ENCODE peak calls at places on chromosomes 12 and 14, in ten cellular contexts. C is neural progenitor cell, Q is astrocyte, J is IMR-90, N is mesenchymal stem cell, U is PC-3, M is mesendoderm, V is colonic mucosa, T is SK-N-MC, Y is fibroblast of lung. S is an unnamed sample.

GRCh38 chr14:54548491-54548890 is 18.4 kb upstream of the SAMD4A start:
- DNase-seq in T (no peak), U (no peak), M (no peak), J (no peak), N (no peak), Q (no peak), Y (no peak), V (no peak), C (no peak), S (no peak)

GRCh38 chr12:123264642-123265041 is 7.0 kb downstream of the CDK2AP1 start:
- DNase-seq in Y (no peak), T (no peak), C (peak), V (no peak), J (no peak), N (no peak), M (peak), Q (no peak), U (no peak), S (no peak)

GRCh38 chr14:71776463-71777359 is 155.5 kb upstream of the RGS6 start:
- DNase-seq in M (peak), N (no peak), V (no peak), T (no peak), Q (peak), U (no peak), Y (no peak), J (peak), C (peak), S (no peak)

GRCh38 chr12:50788562-50788961 is 24.7 kb downstream of the ATF1 start:
- DNase-seq in Q (peak), M (no peak), T (no peak), U (peak), J (peak), Y (peak), C (no peak), V (no peak), N (peak), S (no peak)

GRCh38 chr14:57089901-57090300 is 178.8 kb downstream of the EXOC5 start:
- DNase-seq in J (no peak), Y (no peak), Q (no peak), U (no peak), N (no peak), T (no peak), V (no peak), M (no peak), C (no peak), S (no peak)

GRCh38 chr12:54374555-54375257 is 9.8 kb downstream of the ZNF385A start:
- DNase-seq in C (no peak), U (no peak), M (no peak), N (no peak), Q (no peak), T (no peak), J (no peak), Y (no peak), V (no peak), S (no peak)

GRCh38 chr12:107287436-107288413 is 194.4 kb upstream of the CRY1 start:
- DNase-seq in N (no peak), Y (no peak), Q (peak), V (no peak), C (no peak), U (peak), M (no peak), J (peak), T (no peak), S (peak)

GRCh38 chr12:26122681-26123481 is 2.0 kb downstream of the BHLHE41 start:
- DNase-seq in C (peak), U (peak), V (peak), Y (peak), Q (peak), N (peak), M (no peak), J (peak), T (no peak), S (peak)

GRCh38 chr12:90908465-90908864 is 46.5 kb downstream of the CCER1 start:
- DNase-seq in Y (peak), J (peak), N (peak), U (peak), Q (peak), V (no peak), T (no peak), M (no peak), C (peak), S (peak)

GRCh38 chr12:42809226-42809625 is 219.7 kb upstream of the PRICKLE1 start:
- DNase-seq in C (no peak), V (no peak), U (peak), J (peak), Q (peak), Y (peak), T (no peak), M (peak), N (no peak), S (no peak)

GRCh38 chr12:104736307-104736706 is 221.8 kb downstream of the SLC41A2 start:
- DNase-seq in J (peak), U (no peak), T (peak), Q (peak), V (peak), N (peak), Y (peak), M (no peak), C (no peak), S (no peak)

GRCh38 chr12:63103489-63104131 is 47.4 kb downstream of the AVPR1A start:
- DNase-seq in Y (peak), T (no peak), V (no peak), Q (no peak), U (peak), C (peak), N (peak), M (peak), J (peak), S (peak)

GRCh38 chr14:101179691-101180211 is 276.2 kb upstream of the RTL1 start:
- DNase-seq in N (no peak), Y (no peak), T (no peak), M (no peak), J (no peak), Q (no peak), V (no peak), C (no peak), U (no peak), S (no peak)

GRCh38 chr14:68793734-68794129 is 865 bp upstream of the ZFP36L1 start:
- DNase-seq in V (no peak), T (no peak), C (no peak), M (no peak), U (no peak), Q (no peak), J (no peak), Y (no peak), N (no peak), S (no peak)

GRCh38 chr12:124747426-124748161 is 116.1 kb downstream of the SCARB1 start:
- DNase-seq in Q (peak), U (peak), T (no peak), V (peak), J (peak), N (peak), M (no peak), Y (peak), C (no peak), S (peak)

GRCh38 chr14:99157676-99158075 is 114.3 kb downstream of the BCL11B start:
- DNase-seq in Q (no peak), V (no peak), C (no peak), U (no peak), T (no peak), N (no peak), M (no peak), Y (no peak), J (no peak), S (no peak)

DNA sequence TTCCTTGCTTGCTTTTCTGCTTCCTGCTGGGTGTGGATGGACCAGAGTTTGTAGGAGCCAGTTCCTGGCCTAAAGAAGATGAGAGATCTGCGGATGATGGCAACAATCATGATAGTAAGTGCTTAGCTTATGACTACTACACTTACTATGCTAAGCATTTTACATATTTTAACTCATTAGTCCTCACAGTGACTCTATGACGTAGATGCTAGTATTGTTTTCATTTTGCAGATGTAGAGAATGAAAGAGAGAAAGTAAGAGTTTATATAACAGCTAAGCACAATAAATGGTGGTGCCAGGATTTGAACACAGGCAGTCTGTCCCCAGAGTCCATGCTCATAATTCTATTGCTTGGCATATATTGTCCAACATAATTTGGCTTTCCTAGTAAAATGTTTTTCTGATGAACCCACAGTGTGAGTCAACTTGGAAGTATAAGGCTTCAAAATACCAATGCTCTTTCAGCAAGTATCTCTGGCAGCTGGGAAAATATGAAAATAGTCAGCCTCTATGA is 363.2 kb upstream of the DDHD1 start:
- DNase-seq in J (peak), N (peak), Q (peak), V (no peak), T (no peak), M (no peak), C (no peak), U (no peak), Y (peak), S (no peak)
- H3K27ac ChIP-seq in J (peak), N (no peak), Q (no peak), V (peak), T (no peak), M (no peak), C (no peak), U (no peak), Y (peak), S (no peak)

DNA sequence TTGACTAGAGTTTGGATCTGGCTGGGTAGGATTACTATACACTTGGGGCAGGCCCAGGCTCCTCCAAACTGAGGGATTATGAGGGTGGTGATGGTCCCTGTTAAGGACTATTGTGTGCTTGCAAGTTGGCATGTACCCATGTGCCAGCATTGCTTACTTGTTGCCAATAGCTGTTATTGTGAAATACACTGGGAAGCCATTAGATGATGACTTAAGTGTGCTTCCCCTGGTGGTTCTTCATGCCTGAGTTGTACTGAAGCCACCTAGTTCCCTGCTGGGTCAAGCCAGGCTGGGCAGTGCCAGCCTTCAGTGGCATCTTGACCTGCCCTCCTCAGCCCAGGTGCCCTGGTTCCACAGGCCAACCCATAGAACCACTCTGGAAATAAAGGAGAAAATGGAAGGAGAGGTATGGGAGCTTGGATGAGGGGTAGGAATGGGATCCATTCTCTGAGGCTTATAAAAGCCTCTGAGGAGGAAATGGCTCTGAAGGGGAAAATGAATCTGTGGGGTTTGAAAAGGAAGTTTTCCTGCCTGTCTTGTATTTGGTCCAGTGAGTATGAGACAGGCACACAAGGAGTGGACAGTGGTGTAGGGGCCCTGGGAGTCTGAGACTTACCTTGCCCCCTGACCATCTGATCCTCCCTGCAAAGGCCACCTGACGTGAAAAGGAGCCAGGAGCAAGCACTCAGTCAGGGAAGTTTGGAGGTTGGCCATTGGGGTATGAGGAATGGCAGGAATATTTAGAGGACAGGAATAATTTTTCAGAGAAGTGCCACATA is 724 bp downstream of the LTB4R start:
- DNase-seq in U (no peak), Q (no peak), N (no peak), V (no peak), C (no peak), Y (peak), T (no peak), J (no peak), M (no peak), S (no peak)
- H3K9ac ChIP-seq in U (no peak), Q (no peak), N (peak), V (peak), C (no peak), Y (no peak), T (no peak), J (no peak), M (no peak), S (no peak)

DNA sequence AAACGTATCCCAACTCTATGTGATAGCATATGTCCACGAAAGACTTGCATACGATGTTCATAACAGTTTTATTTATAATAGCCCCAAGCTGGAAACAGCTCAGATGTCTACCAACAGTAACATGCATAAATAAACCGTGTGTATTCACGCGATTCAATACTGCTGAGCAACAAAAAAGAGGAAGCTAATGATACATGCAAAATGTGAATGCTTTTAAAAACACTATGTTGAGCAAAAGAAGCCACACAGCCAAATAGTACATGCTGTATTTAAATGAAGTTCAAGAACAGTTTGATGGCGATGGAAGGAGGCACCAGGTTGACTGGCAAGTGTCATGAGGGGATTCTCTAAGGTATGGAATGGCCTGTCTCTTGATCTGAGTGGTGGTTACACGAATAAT is 55.6 kb downstream of the TRIM9 start:
- DNase-seq in N (no peak), J (no peak), U (no peak), C (no peak), Y (no peak), M (no peak), V (no peak), T (no peak), Q (no peak), S (no peak)
- H3K4me3 ChIP-seq in N (no peak), J (no peak), U (no peak), C (no peak), Y (no peak), M (no peak), V (no peak), T (no peak), Q (no peak), S (no peak)

GRCh38 chr14:23056257-23056955 is 914 bp downstream of the CDH24 start:
- DNase-seq in V (peak), Q (peak), N (peak), Y (peak), T (no peak), C (peak), J (peak), U (peak), M (peak), S (peak)

GRCh38 chr14:23055621-23056256 is 1.6 kb downstream of the CDH24 start:
- DNase-seq in U (no peak), V (no peak), C (no peak), J (peak), Y (peak), T (no peak), M (no peak), N (peak), Q (no peak), S (no peak)

GRCh38 chr14:23058654-23059504 is 1.6 kb upstream of the CDH24 start:
- DNase-seq in N (no peak), M (no peak), V (no peak), J (no peak), Q (no peak), Y (no peak), T (no peak), C (no peak), U (no peak), S (no peak)

GRCh38 chr14:23056956-23057756 is at the start of gene CDH24:
- DNase-seq in J (peak), Y (peak), N (peak), T (no peak), M (peak), U (peak), V (peak), Q (peak), C (peak), S (peak)

DNA sequence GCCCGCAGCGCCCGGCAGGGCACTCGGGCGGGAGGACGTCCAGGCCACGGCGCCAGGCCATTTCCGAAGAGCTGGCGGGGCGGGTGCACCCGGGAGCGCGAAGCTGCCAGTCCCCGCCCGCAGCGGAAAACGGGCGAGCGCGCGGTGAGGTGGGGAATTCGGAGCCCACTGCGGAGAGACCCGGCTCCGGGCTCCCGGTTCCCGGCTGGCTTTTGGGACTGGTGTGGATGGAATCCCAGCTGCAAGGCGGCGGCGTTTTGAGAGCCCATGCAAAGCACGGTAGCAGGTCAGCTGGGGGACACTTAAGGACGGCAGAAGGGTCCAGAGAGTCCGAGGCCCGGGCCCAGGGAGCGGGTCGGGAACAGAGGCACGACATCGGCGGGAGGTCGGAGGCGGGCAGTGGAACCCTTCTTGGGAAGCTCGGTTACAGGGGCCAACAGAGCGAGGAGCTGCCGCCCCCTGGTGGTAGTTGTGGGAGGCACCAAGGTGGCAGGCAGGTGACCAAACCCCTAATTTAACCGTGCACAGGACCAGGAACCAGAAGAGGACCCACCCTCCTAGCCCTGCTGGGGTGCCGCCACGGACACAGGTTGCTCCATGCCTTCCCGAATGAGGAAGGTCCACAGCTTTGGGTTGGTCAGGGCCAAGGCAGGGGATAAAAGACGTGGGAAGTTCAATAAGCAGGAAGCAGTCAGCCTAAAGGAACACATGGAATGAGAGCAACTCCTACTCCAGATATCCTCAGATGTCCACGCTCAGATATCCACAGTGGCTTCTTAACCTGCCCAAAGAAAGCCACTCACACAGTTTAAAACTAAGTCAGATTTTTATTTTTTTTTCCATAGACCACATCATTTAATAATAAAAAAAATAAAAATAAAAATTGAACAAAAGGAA is 685 bp upstream of the CDH24 start:
- DNase-seq in Q (peak), U (peak), Y (peak), T (no peak), J (peak), V (peak), C (peak), M (peak), N (peak), S (peak)
- H3K27ac ChIP-seq in Q (peak), U (no peak), Y (peak), T (peak), J (peak), V (peak), C (peak), M (peak), N (peak), S (no peak)

S was measured in mammary epithelial cell.